ENCODE peak calls at places on chromosome 11, in ten cellular contexts. L is HCT116; V is body of pancreas; I is CD8-positive, alpha-beta T cell; F is right atrium auricular region; J is ovary; B is K562; C is OCI-LY7; Y is thoracic aorta; Q is IMR-90. G is an unnamed sample. For H3K4me1, the result is how much of the 10 kb centered on the place peaks cover.

GRCh38 chr11:78291754-78292108 is 103.0 kb downstream of the USP35 start:
- DNase-seq in I (no peak), F (no peak), Y (no peak), B (no peak), C (no peak), J (no peak), Q (no peak), V (no peak), L (no peak), G (no peak)

GRCh38 chr11:79485694-79486093 is 44.9 kb upstream of the TENM4 start:
- DNase-seq in C (no peak), Y (no peak), V (no peak), Q (no peak), F (no peak), J (no peak), L (no peak), B (no peak), I (no peak), G (no peak)

GRCh38 chr11:61972112-61972795 is 4.8 kb upstream of the FTH1 start:
- DNase-seq in F (no peak), Q (no peak), L (no peak), C (no peak), B (peak), J (no peak), I (no peak), Y (no peak), V (no peak), G (no peak)

GRCh38 chr11:117927926-117928325 is 1.3 kb downstream of the TMPRSS13 start:
- DNase-seq in J (no peak), F (no peak), I (no peak), B (no peak), C (no peak), Y (no peak), L (no peak), V (no peak), Q (no peak), G (no peak)

GRCh38 chr11:283405-284080 is 5.3 kb downstream of the NLRP6 start:
- DNase-seq in L (no peak), V (no peak), J (no peak), Y (no peak), B (no peak), Q (no peak), I (no peak), C (no peak), F (no peak), G (no peak)

GRCh38 chr11:56624661-56625110 is 10.0 kb upstream of the OR5M1 start:
- DNase-seq in L (no peak), Q (peak), J (no peak), C (peak), B (peak), F (no peak), I (no peak), V (no peak), Y (no peak), G (no peak)

GRCh38 chr11:130992788-130993187 is 76.5 kb upstream of the SNX19 start:
- DNase-seq in J (no peak), V (no peak), Y (no peak), F (no peak), C (no peak), B (no peak), Q (no peak), I (no peak), L (no peak), G (no peak)

GRCh38 chr11:34242037-34242625 is 115.7 kb downstream of the ABTB2 start:
- DNase-seq in F (no peak), Q (peak), B (peak), Y (no peak), J (no peak), C (no peak), L (no peak), V (no peak), I (no peak), G (no peak)

GRCh38 chr11:109075976-109076375 is 346.0 kb upstream of the C11orf87 start:
- DNase-seq in I (no peak), J (no peak), L (no peak), C (no peak), Y (no peak), V (no peak), B (no peak), Q (no peak), F (no peak), G (no peak)

DNA sequence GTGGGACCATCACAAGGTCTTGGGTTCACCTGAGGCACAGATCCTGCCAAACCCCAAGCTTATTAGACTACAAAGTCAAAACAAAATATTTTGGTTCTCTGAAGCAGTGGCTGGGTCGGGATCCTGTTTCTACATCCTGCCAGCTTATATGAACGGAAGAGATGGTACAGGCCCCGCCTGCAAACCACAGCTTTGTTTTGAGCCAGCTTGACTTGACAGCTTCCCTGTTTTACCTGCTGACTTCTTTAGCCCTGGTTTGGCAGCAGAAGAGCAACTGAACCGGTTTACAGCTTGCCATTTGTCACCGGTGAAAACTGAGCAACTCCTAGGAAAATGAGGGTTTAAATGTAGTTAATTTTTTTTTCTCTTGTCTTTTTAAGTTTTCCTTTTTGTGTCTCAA is 11.4 kb downstream of the PACS1 start:
- DNase-seq in L (no peak), V (peak), J (no peak), B (peak), C (peak), Y (no peak), I (peak), F (no peak), Q (no peak), G (peak)
- H3K4me1 ChIP-seq in L (under half), V (half or more), J (under half), B (under half), C (half or more), Y (half or more), I (half or more), F (under half), Q (under half), G (half or more)

DNA sequence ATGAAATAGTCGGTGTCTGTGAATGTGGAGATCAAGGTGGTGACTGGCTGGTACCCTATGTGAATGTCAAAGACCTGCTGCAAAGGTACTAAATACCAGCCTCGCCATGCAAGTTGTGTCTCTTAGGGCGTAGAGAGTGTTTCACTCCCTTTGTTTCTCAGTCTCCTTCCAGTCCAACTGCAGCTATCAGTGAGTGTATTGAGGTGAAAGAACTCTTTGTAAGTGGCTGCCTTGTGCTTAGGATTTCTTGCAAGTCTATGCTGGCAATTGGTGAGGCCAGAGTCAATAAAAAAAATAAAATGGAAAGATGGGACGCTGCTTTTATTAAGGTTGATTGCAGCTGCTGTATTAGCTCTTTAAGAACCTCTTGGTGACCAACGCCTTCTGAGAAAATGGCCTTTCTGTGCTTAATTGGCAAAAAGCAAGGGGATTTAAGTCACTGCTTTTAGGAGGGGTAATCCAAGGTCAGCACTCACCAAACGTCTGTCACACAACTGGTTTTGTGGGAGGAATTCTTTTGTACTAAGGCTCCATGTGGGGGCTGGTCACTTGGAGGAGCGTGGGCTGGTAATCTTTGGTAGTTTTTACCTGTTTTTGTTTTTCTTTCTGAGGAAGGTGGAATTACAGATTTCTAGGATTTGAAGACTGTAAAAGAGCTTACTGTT is 95.2 kb downstream of the PARVA start:
- DNase-seq in Q (no peak), F (no peak), Y (no peak), J (no peak), V (no peak), I (no peak), B (no peak), L (no peak), C (no peak), G (no peak)
- TF ChIP-seq CTCF in Q (no peak), F (no peak), Y (no peak), J (no peak), V (no peak), I (no peak), B (no peak), L (no peak), C (no peak), G (no peak)

DNA sequence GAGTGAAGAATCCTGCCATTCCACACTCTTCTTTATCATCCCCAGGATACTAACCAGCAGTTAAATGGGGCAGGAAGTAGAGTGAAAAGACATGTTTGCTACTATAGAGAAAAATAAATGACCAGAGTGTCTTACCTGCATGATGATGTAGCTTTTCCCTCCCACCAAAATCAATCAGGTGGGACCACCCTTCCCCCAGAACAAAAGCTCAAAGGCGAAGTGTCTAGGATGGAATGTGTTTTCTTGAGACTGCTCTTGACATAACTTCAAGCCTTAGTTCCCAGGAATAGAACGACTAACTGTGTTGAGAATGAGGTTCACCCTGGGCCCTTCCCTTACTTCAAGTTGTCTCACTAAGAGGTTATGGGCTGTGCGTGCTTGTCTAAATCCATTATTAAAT is 339.2 kb upstream of the CCDC90B start:
- DNase-seq in J (no peak), Q (no peak), I (no peak), L (no peak), Y (no peak), V (no peak), B (no peak), C (no peak), F (no peak), G (no peak)
- H3K4me1 ChIP-seq in J (under half), Q (under half), I (under half), L (under half), Y (under half), V (under half), B (under half), C (under half), F (under half), G (under half)

GRCh38 chr11:8963569-8964323 is 496 bp downstream of the TMEM9B start:
- DNase-seq in F (peak), J (peak), Q (no peak), B (peak), C (peak), V (peak), Y (peak), L (peak), I (peak), G (peak)

GRCh38 chr11:8967159-8967558 is 2.9 kb upstream of the TMEM9B start:
- DNase-seq in C (no peak), Q (no peak), L (no peak), V (no peak), B (no peak), F (no peak), J (no peak), Y (no peak), I (no peak), G (no peak)

GRCh38 chr11:8962827-8963226 is 1.4 kb downstream of the TMEM9B start:
- DNase-seq in Y (no peak), I (no peak), Q (no peak), C (no peak), F (no peak), J (no peak), V (no peak), B (no peak), L (no peak), G (no peak)

GRCh38 chr11:8959546-8960166 is 4.6 kb downstream of the TMEM9B start:
- DNase-seq in J (peak), B (peak), V (peak), F (no peak), Q (peak), L (peak), I (no peak), Y (no peak), C (peak), G (no peak)

DNA sequence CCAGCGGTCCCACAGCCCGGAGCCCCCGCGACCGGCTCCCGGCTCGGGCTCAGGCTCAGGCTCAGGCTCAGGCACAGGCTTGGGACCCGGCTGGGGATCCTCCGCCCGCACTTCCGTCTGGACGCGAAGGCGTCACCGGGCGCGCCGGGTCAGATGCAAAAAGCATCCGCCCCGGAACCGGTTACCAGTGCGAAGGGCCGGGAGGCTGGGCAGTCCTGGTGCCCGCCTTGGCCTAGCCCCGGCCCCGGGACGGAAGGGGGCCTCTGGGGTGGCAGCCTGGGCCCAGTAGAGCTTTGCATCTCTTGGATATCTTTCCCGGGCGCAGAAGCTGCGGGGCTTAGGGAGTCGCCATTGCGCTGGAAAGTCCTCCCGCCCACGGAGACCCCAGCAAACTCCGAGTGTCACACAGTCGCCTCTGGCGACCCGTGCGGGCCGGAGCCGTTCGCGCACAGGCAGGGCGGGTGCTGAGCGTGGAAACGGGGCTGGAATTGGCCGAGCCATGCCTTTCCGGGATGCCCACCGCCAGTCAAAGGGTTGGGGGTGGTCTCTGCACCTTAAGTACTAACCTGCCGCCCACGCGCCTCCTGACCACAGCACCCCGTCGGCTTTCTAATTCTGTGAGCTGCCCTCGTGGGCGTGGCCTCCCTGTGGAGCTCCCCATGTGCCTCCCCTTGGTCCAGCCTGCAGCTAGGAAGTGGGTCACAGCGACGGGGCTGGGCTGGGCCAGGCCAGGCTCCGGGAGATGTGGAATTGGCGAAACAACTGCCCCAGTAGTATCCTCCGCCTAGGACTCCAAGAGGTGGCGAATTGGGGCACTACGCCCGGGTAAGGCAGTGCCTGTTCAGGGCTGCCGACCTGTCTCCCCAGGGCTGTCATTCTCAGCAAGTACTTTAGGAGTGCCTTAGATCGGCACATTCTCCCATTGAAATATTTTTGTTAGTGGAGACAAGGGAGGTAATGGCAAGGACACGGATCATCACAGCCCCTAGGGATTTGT is at the start of gene TMEM9B:
- DNase-seq in J (peak), L (peak), V (peak), C (peak), F (peak), I (peak), Y (peak), B (peak), Q (peak), G (peak)
- TF ChIP-seq CTCF in J (no peak), L (no peak), V (no peak), C (no peak), F (no peak), I (no peak), Y (no peak), B (no peak), Q (no peak), G (no peak)

GRCh38 chr11:30451642-30452041 is 128.7 kb downstream of the ARL14EP start:
- DNase-seq in B (no peak), V (no peak), J (no peak), Q (no peak), C (no peak), Y (no peak), F (no peak), I (no peak), L (no peak), G (no peak)
- H3K4me1 ChIP-seq in B (under half), V (under half), J (under half), Q (under half), C (under half), Y (half or more), F (under half), I (under half), L (under half), G (under half)

GRCh38 chr11:72741429-72741833 is 10.8 kb downstream of the ARAP1 start:
- DNase-seq in B (peak), I (no peak), F (no peak), Q (no peak), Y (no peak), V (peak), J (no peak), C (peak), L (no peak), G (no peak)
- TF ChIP-seq CTCF in B (peak), I (no peak), F (no peak), Q (no peak), Y (no peak), V (no peak), J (no peak), C (no peak), L (no peak), G (no peak)